ENCODE peak calls at places on chromosomes 2 and 18, in ten cellular contexts. O, Z, L, S, G, K, R, E, D and F are unnamed samples.

GRCh38 chr2:100884145-100884621 is 64.2 kb downstream of the NPAS2 start:
- DNase-seq in O (no peak), Z (no peak), L (no peak), S (no peak), G (no peak), K (no peak), R (no peak), E (no peak), D (no peak), F (no peak)

GRCh38 chr2:218264773-218265601 is 4.2 kb downstream of the GPBAR1 start:
- DNase-seq in O (no peak), Z (no peak), L (no peak), S (no peak), G (no peak), K (no peak), R (no peak), E (no peak), D (no peak), F (no peak)

GRCh38 chr18:49616618-49617328 is 54.9 kb downstream of the LIPG start:
- DNase-seq in O (no peak), Z (no peak), L (no peak), S (no peak), G (no peak), K (no peak), R (no peak), E (no peak), D (no peak), F (no peak)

GRCh38 chr2:218710687-218711549 is at the start of gene TTLL4:
- DNase-seq in O (peak), Z (peak), L (peak), S (peak), G (peak), K (peak), R (no peak), E (peak), D (peak), F (peak)

GRCh38 chr2:219230201-219230540 is 565 bp downstream of the ANKZF1 start:
- DNase-seq in O (no peak), Z (no peak), L (no peak), S (no peak), G (no peak), K (no peak), R (no peak), E (peak), D (no peak), F (peak)

GRCh38 chr2:74041182-74041581 is 56.5 kb downstream of the TET3 start:
- DNase-seq in O (no peak), Z (no peak), L (no peak), S (no peak), G (no peak), K (no peak), R (no peak), E (no peak), D (no peak), F (no peak)

GRCh38 chr2:41999882-42000281 is 47.9 kb upstream of the PKDCC start:
- DNase-seq in O (no peak), Z (no peak), L (no peak), S (no peak), G (no peak), K (no peak), R (no peak), E (no peak), D (no peak), F (no peak)

GRCh38 chr2:227871375-227871788 is at the start of gene DAW1:
- DNase-seq in O (no peak), Z (peak), L (peak), S (no peak), G (no peak), K (peak), R (peak), E (no peak), D (peak), F (peak)

GRCh38 chr2:163341426-163341825 is 394.4 kb downstream of the FIGN start:
- DNase-seq in O (no peak), Z (no peak), L (no peak), S (no peak), G (no peak), K (no peak), R (peak), E (peak), D (no peak), F (no peak)

GRCh38 chr18:51196811-51197660 is 445 bp downstream of the MEX3C start:
- DNase-seq in O (peak), Z (peak), L (peak), S (no peak), G (no peak), K (peak), R (no peak), E (no peak), D (peak), F (peak)

GRCh38 chr2:233280114-233280693 is 27.4 kb upstream of the SAG start:
- DNase-seq in O (no peak), Z (no peak), L (no peak), S (no peak), G (no peak), K (no peak), R (no peak), E (no peak), D (no peak), F (peak)

GRCh38 chr2:232809349-232810124 is 33.2 kb upstream of the KCNJ13 start:
- DNase-seq in O (no peak), Z (no peak), L (no peak), S (no peak), G (no peak), K (no peak), R (no peak), E (no peak), D (peak), F (peak)

GRCh38 chr2:112156152-112156986 is 18.2 kb downstream of the FBLN7 start:
- DNase-seq in O (peak), Z (no peak), L (no peak), S (peak), G (no peak), K (no peak), R (peak), E (peak), D (no peak), F (no peak)

GRCh38 chr18:62832282-62832681 is 116.9 kb downstream of the PHLPP1 start:
- DNase-seq in O (no peak), Z (no peak), L (no peak), S (no peak), G (no peak), K (no peak), R (no peak), E (no peak), D (no peak), F (peak)

GRCh38 chr18:3623769-3624545 is 174.0 kb downstream of the TGIF1 start:
- DNase-seq in O (peak), Z (no peak), L (peak), S (peak), G (no peak), K (no peak), R (peak), E (peak), D (peak), F (peak)

GRCh38 chr2:19848029-19848750 is 53.6 kb downstream of the TTC32 start:
- DNase-seq in O (peak), Z (no peak), L (no peak), S (no peak), G (no peak), K (no peak), R (no peak), E (no peak), D (no peak), F (no peak)

GRCh38 chr2:30030361-30030760 is 109.0 kb upstream of the ALK start:
- DNase-seq in O (no peak), Z (no peak), L (no peak), S (no peak), G (no peak), K (no peak), R (no peak), E (peak), D (no peak), F (peak)

GRCh38 chr18:22544626-22545025 is 126.9 kb upstream of the CTAGE1 start:
- DNase-seq in O (no peak), Z (no peak), L (no peak), S (no peak), G (no peak), K (no peak), R (no peak), E (no peak), D (no peak), F (no peak)

GRCh38 chr2:181694271-181694670 is 14.0 kb upstream of the NEUROD1 start:
- DNase-seq in O (no peak), Z (no peak), L (no peak), S (no peak), G (no peak), K (no peak), R (no peak), E (no peak), D (no peak), F (no peak)

GRCh38 chr18:31281437-31281836 is 36.5 kb upstream of the DSG1 start:
- DNase-seq in O (no peak), Z (no peak), L (no peak), S (no peak), G (no peak), K (no peak), R (no peak), E (no peak), D (no peak), F (no peak)

GRCh38 chr2:109260886-109261700 is 132.1 kb downstream of the SH3RF3 start:
- DNase-seq in O (peak), Z (no peak), L (no peak), S (no peak), G (no peak), K (no peak), R (no peak), E (no peak), D (no peak), F (peak)

GRCh38 chr2:195094330-195094729 is 562.7 kb upstream of the SLC39A10 start:
- DNase-seq in O (no peak), Z (no peak), L (no peak), S (no peak), G (no peak), K (no peak), R (no peak), E (peak), D (no peak), F (no peak)

GRCh38 chr2:31429759-31430438 is 15.4 kb upstream of the XDH start:
- DNase-seq in O (no peak), Z (peak), L (no peak), S (no peak), G (no peak), K (no peak), R (peak), E (peak), D (no peak), F (peak)

GRCh38 chr2:44705851-44706555 is 235.5 kb upstream of the SIX3 start:
- DNase-seq in O (no peak), Z (no peak), L (no peak), S (no peak), G (no peak), K (no peak), R (no peak), E (no peak), D (no peak), F (no peak)

GRCh38 chr2:173654146-173654895 is 299.6 kb downstream of the CDCA7 start:
- DNase-seq in O (no peak), Z (no peak), L (no peak), S (no peak), G (no peak), K (no peak), R (no peak), E (peak), D (no peak), F (no peak)

GRCh38 chr2:105294844-105295481 is 34.6 kb downstream of the TGFBRAP1 start:
- DNase-seq in O (peak), Z (no peak), L (peak), S (peak), G (no peak), K (no peak), R (no peak), E (peak), D (no peak), F (peak)

GRCh38 chr18:37662099-37662498 is 96.5 kb upstream of the CELF4 start:
- DNase-seq in O (no peak), Z (no peak), L (no peak), S (no peak), G (no peak), K (no peak), R (no peak), E (no peak), D (no peak), F (no peak)